ENCODE peak calls at places on chromosomes 4 and X, in ten cellular contexts. V, S, H, X, Z, U, P, I, F and K are unnamed samples.
A peak's percentile ranks its signal among the peaks of the same experiment; 100 is the strongest.

GRCh38 chr4:56302775-56303174 is 84.5 kb downstream of the AASDH start:
- DNase-seq in V (no peak), S (no peak), H (no peak), X (no peak), Z (no peak), U (no peak), P (no peak), I (no peak), F (no peak), K (no peak)

GRCh38 chrX:18886344-18887161 is 97.4 kb downstream of the PHKA2 start:
- DNase-seq in V (peak; percentile 59), S (peak; percentile 83), H (peak; percentile 62), X (peak; percentile 60), Z (peak; percentile 68), U (peak; percentile 87), P (peak; percentile 66), I (peak; percentile 70), F (peak; percentile 90), K (no peak)

GRCh38 chrX:5936438-5936837 is 292.2 kb downstream of the NLGN4X start:
- DNase-seq in V (no peak), S (no peak), H (no peak), X (no peak), Z (no peak), U (no peak), P (no peak), I (no peak), F (no peak), K (peak; percentile 88)

GRCh38 chr4:55458611-55459010 is 62.9 kb downstream of the TMEM165 start:
- DNase-seq in V (peak; percentile 12), S (no peak), H (no peak), X (no peak), Z (no peak), U (no peak), P (no peak), I (no peak), F (no peak), K (no peak)

GRCh38 chr4:94934201-94934600 is 176.4 kb downstream of the BMPR1B start:
- DNase-seq in V (peak; percentile 49), S (no peak), H (no peak), X (no peak), Z (no peak), U (no peak), P (no peak), I (no peak), F (no peak), K (no peak)

GRCh38 chr4:72448231-72448630 is 120.8 kb downstream of the ADAMTS3 start:
- DNase-seq in V (no peak), S (no peak), H (no peak), X (no peak), Z (no peak), U (no peak), P (no peak), I (no peak), F (no peak), K (no peak)

GRCh38 chrX:10519761-10520160 is 100.6 kb downstream of the MID1 start:
- DNase-seq in V (no peak), S (no peak), H (no peak), X (no peak), Z (no peak), U (no peak), P (no peak), I (no peak), F (no peak), K (no peak)

GRCh38 chr4:52862605-52863236 is 604 bp downstream of the RASL11B start:
- DNase-seq in V (peak; percentile 29), S (no peak), H (peak; percentile 50), X (no peak), Z (no peak), U (no peak), P (no peak), I (no peak), F (no peak), K (no peak)

GRCh38 chr4:180635276-180635675 is 1607.9 kb upstream of the TENM3 start:
- DNase-seq in V (no peak), S (no peak), H (no peak), X (no peak), Z (no peak), U (no peak), P (no peak), I (no peak), F (no peak), K (no peak)

GRCh38 chrX:63561425-63561824 is 210.3 kb upstream of the SPIN4 start:
- DNase-seq in V (peak; percentile 15), S (no peak), H (no peak), X (no peak), Z (no peak), U (no peak), P (no peak), I (no peak), F (no peak), K (no peak)

GRCh38 chr4:83112239-83112638 is 2.3 kb downstream of the PLAC8 start:
- DNase-seq in V (no peak), S (no peak), H (no peak), X (no peak), Z (no peak), U (no peak), P (peak; percentile 86), I (no peak), F (no peak), K (no peak)

GRCh38 chr4:142416121-142416520 is 430.0 kb downstream of the INPP4B start:
- DNase-seq in V (peak; percentile 13), S (no peak), H (no peak), X (no peak), Z (no peak), U (no peak), P (no peak), I (no peak), F (no peak), K (no peak)

GRCh38 chrX:48683411-48683982 is at the start of gene WAS:
- DNase-seq in V (no peak), S (no peak), H (no peak), X (no peak), Z (no peak), U (peak; percentile 49), P (peak; percentile 35), I (no peak), F (peak; percentile 87), K (no peak)

GRCh38 chr4:173506780-173507211 is 23.2 kb downstream of the HAND2 start:
- DNase-seq in V (no peak), S (no peak), H (peak; percentile 76), X (no peak), Z (no peak), U (no peak), P (no peak), I (peak; percentile 44), F (no peak), K (no peak)

GRCh38 chrX:38221391-38221929 is 789 bp upstream of the SRPX start:
- DNase-seq in V (no peak), S (no peak), H (no peak), X (no peak), Z (no peak), U (no peak), P (no peak), I (no peak), F (no peak), K (no peak)
- H3K4me3 ChIP-seq in V (no peak overlapping the region), S (peak overlapping the region; percentile 58), H (peak overlapping the region; percentile 65), X (no peak overlapping the region), Z (peak overlapping the region; percentile 58), U (no peak overlapping the region), P (no peak overlapping the region), I (peak overlapping the region; percentile 57), F (no peak overlapping the region), K (no peak overlapping the region)

GRCh38 chr4:26141916-26142638 is 178.7 kb upstream of the RBPJ start:
- DNase-seq in V (no peak), S (no peak), H (no peak), X (no peak), Z (peak; percentile 31), U (peak; percentile 65), P (no peak), I (no peak), F (no peak), K (peak; percentile 2)

GRCh38 chr4:26141101-26141830 is 179.5 kb upstream of the RBPJ start:
- DNase-seq in V (no peak), S (no peak), H (no peak), X (no peak), Z (no peak), U (no peak), P (no peak), I (no peak), F (no peak), K (peak; percentile 72)

GRCh38 chr4:26139310-26139924 is 181.4 kb upstream of the RBPJ start:
- DNase-seq in V (no peak), S (no peak), H (no peak), X (no peak), Z (no peak), U (no peak), P (no peak), I (no peak), F (no peak), K (no peak)

GRCh38 chr4:26136615-26137014 is 184.2 kb upstream of the RBPJ start:
- DNase-seq in V (no peak), S (no peak), H (no peak), X (no peak), Z (no peak), U (no peak), P (no peak), I (no peak), F (no peak), K (no peak)

GRCh38 chr4:26140150-26140898 is 180.5 kb upstream of the RBPJ start:
- DNase-seq in V (no peak), S (no peak), H (no peak), X (no peak), Z (no peak), U (no peak), P (no peak), I (no peak), F (no peak), K (no peak)
- TF ChIP-seq POLR2AphosphoS5 in V (no peak), S (no peak), H (no peak), X (no peak), Z (no peak), U (no peak), P (no peak), I (no peak), F (no peak), K (no peak)

GRCh38 chrX:107741318-107741813 is 34.2 kb downstream of the TSC22D3 start:
- DNase-seq in V (no peak), S (no peak), H (no peak), X (no peak), Z (no peak), U (no peak), P (no peak), I (no peak), F (peak; percentile 81), K (no peak)
- H3K27ac ChIP-seq in V (peak overlapping the region; percentile 2), S (peak overlapping the region; percentile 92), H (no peak overlapping the region), X (no peak overlapping the region), Z (peak overlapping the region; percentile 89), U (peak overlapping the region; percentile 77), P (no peak overlapping the region), I (no peak overlapping the region), F (peak overlapping the region; percentile 82), K (no peak overlapping the region)

DNA sequence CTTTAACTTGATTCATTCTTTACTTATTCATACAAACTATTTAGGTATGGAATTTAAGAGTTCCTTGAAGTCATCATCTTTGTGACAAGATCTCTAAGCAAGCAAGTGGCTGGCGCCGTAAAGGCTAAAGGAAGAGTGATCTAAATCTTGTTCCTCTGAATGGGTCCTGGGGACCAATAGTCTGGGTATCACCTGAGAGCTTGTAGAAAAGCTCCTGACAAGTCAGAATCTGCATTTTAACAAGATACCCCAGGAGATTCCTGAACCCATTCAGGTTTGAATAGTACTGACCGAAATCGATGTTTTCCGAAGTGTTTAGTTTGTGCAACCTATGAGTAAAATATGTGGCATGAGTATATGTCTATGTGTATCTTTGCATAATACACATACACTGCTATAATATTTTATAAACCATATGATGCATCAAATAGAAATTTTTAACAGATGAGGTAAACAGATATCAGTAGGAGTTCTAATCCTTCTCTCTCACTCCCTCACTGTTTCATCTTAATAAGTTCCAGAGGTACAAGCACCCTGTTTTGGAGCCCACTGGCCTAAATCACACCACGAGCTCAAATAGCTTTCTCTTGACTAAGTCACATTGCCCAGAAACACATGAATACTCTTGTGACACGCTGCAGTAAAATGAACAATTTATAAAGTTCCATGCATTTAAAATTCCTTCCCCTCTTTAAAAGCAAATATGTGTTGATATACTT is 170.0 kb downstream of the RELL1 start:
- DNase-seq in V (no peak), S (no peak), H (no peak), X (no peak), Z (no peak), U (no peak), P (no peak), I (peak; percentile 10), F (no peak), K (no peak)
- H3K4me3 ChIP-seq in V (no peak overlapping the region), S (no peak overlapping the region), H (no peak overlapping the region), X (no peak overlapping the region), Z (no peak overlapping the region), U (no peak overlapping the region), P (no peak overlapping the region), I (no peak overlapping the region), F (no peak overlapping the region), K (no peak overlapping the region)